ENCODE peak calls at places on chromosomes 11 and 22, in seven cellular contexts. R is PC-3, E is gastrocnemius medialis, F is mucosa of descending colon, M is A549, D is tibial nerve, U is Panc1. X is an unnamed sample.

GRCh38 chr22:33917744-33918406 is 2.4 kb downstream of the LARGE1 start:
- DNase-seq in R (no peak), E (no peak), F (no peak), M (peak; percentile 26), D (no peak), U (no peak), X (no peak)

GRCh38 chr22:49632199-49633009 is 195.3 kb downstream of the BRD1 start:
- DNase-seq in R (peak; percentile 73), E (peak; percentile 11), F (peak; percentile 61), M (peak; percentile 55), D (peak; percentile 26), U (no peak), X (peak; percentile 34)

GRCh38 chr22:36453855-36454378 is 27.5 kb downstream of the TXN2 start:
- DNase-seq in R (no peak), E (no peak), F (peak; percentile 66), M (no peak), D (no peak), U (no peak), X (no peak)

GRCh38 chr11:3109921-3110706 is 52.9 kb upstream of the CARS1 start:
- DNase-seq in R (peak; percentile 61), E (peak; percentile 39), F (peak; percentile 65), M (peak; percentile 36), D (no peak), U (no peak), X (peak; percentile 61)

GRCh38 chr11:126890561-126890960 is 110.0 kb downstream of the KIRREL3 start:
- DNase-seq in R (no peak), E (no peak), F (no peak), M (no peak), D (no peak), U (no peak), X (no peak)

GRCh38 chr11:8022876-8023275 is 35.7 kb downstream of the EIF3F start:
- DNase-seq in R (no peak), E (no peak), F (no peak), M (no peak), D (no peak), U (no peak), X (no peak)

GRCh38 chr11:131579932-131580387 is 209.5 kb downstream of the NTM start:
- DNase-seq in R (peak; percentile 30), E (no peak), F (no peak), M (peak; percentile 12), D (peak; percentile 8), U (no peak), X (no peak)

GRCh38 chr11:73396251-73396930 is 20.2 kb downstream of the RELT start:
- DNase-seq in R (no peak), E (no peak), F (peak; percentile 13), M (no peak), D (no peak), U (no peak), X (no peak)

GRCh38 chr11:79431535-79431934 is 9.3 kb downstream of the TENM4 start:
- DNase-seq in R (peak; percentile 33), E (no peak), F (no peak), M (no peak), D (no peak), U (no peak), X (no peak)

GRCh38 chr11:106763516-106763915 is 254.8 kb downstream of the GUCY1A2 start:
- DNase-seq in R (no peak), E (no peak), F (no peak), M (no peak), D (no peak), U (no peak), X (no peak)

GRCh38 chr22:44030702-44031082 is 6.6 kb downstream of the PARVB start:
- DNase-seq in R (no peak), E (no peak), F (no peak), M (no peak), D (no peak), U (no peak), X (no peak)

GRCh38 chr22:44031111-44031963 is 7.2 kb downstream of the PARVB start:
- DNase-seq in R (no peak), E (no peak), F (no peak), M (no peak), D (no peak), U (no peak), X (no peak)

GRCh38 chr22:44029069-44029468 is 5.0 kb downstream of the PARVB start:
- DNase-seq in R (no peak), E (peak; percentile 67), F (no peak), M (no peak), D (no peak), U (no peak), X (no peak)

GRCh38 chr22:44032126-44032730 is 8.1 kb downstream of the PARVB start:
- DNase-seq in R (no peak), E (peak; percentile 71), F (no peak), M (no peak), D (no peak), U (no peak), X (no peak)

DNA sequence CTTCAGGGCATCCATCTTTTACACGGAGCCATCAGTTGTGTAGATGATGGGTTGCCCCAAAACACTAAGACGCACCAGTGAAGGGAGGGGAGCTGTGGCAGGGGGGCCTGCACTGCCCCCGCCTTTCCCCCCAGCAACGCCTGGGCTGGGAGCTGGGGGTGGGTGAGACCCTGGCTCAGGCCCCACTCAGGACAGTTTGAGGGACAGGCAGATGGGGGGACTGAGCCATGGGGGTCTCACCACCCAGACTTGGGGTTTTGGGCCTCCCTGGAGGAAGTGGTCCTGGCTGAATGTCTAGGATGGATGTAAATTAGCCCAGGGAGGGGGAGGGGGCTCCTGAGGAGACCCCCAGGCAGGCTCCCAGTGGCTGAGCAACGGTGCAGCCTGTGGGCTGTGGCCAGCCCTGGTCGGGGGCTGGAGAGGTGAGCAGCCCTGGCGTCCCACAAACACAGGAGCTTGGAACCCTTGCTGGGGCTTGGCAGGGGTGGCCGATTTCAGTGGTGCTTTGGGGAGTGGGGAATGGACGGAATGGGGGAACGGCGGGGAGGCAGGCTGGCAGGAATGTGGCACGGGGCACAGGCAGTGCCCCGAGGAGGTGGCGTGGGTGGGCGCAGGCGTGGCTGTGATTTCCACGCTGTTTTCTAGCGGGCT is 6.1 kb downstream of the PARVB start:
- DNase-seq in R (no peak), E (no peak), F (no peak), M (no peak), D (no peak), U (no peak), X (no peak)
- H3K4me1 ChIP-seq in R (peaks cover 2% of the 10 kb centered on the region), E (peaks cover 91% of the 10 kb centered on the region), F (no peaks in the 10 kb centered on the region), M (peaks cover 12% of the 10 kb centered on the region), D (peaks cover 7% of the 10 kb centered on the region), U (peaks cover 10% of the 10 kb centered on the region), X (peaks cover 68% of the 10 kb centered on the region)

DNA sequence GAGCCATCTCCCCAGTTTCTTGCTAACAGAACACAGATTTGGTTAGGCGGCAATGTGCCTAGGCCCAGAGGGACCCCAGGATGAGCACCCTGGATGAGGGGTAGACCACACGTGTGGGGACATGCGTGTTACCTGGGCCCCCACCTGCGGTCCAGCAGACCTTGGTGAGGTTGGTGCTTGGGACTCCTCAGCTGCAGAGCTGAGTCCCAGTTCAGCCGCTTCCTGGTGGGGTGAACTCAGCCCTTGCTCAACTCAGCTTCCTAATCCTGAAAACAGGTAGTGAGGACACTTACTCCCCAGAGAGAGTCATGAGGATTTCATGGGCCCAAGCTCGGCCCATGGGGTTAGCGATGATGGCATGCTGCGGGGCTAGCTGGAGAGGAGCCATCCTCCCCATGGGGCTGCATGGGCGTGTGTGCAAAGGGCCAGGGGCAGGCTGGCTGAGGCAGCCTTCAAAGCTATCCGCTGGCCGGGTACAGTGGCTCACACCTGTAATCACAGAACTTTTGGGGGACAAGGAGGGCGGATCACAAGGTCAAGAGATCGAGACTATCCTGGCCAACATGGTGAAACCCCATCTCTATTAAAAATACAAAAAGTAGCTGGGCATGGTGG is 46.9 kb upstream of the SHISAL1 start:
- DNase-seq in R (no peak), E (no peak), F (peak; percentile 10), M (no peak), D (no peak), U (no peak), X (no peak)
- H3K4me1 ChIP-seq in R (peaks cover 48% of the 10 kb centered on the region), E (peaks cover 18% of the 10 kb centered on the region), F (no peaks in the 10 kb centered on the region), M (peaks cover 49% of the 10 kb centered on the region), D (no peaks in the 10 kb centered on the region), U (peaks cover 8% of the 10 kb centered on the region), X (peaks cover 15% of the 10 kb centered on the region)

GRCh38 chr22:48099251-48099650 is 1336.8 kb downstream of the TBC1D22A start:
- DNase-seq in R (no peak), E (no peak), F (no peak), M (no peak), D (no peak), U (no peak), X (no peak)

GRCh38 chr22:48098936-48099245 is 1336.4 kb downstream of the TBC1D22A start:
- DNase-seq in R (no peak), E (no peak), F (no peak), M (no peak), D (no peak), U (no peak), X (no peak)

GRCh38 chr22:48100685-48101417 is 1338.4 kb downstream of the TBC1D22A start:
- DNase-seq in R (no peak), E (no peak), F (no peak), M (no peak), D (no peak), U (no peak), X (peak; percentile 41)

GRCh38 chr22:48098243-48098935 is 1335.9 kb downstream of the TBC1D22A start:
- DNase-seq in R (no peak), E (no peak), F (no peak), M (no peak), D (no peak), U (no peak), X (no peak)

DNA sequence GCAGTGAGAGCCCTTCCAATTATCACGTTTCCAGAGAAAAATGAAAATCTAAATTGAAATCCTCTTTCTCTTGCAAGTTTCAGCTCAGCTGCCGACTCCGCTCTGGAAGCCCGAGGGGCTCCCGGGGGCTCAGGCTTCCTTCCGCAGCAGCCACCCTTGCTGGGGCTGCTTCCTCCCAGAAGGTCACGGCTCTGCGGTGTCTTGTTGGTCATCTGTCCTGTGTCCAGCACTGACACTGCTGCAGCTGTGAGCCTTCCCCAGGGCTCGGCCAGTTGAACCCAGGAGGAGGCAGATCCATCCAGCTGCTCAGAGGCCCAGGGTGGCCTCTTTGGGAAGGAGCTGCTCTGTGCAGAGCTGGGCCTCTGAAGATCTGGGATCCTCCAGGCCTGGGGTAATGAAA is 1337.2 kb downstream of the TBC1D22A start:
- DNase-seq in R (no peak), E (no peak), F (no peak), M (no peak), D (no peak), U (no peak), X (peak; percentile 40)
- H3K4me1 ChIP-seq in R (no peaks in the 10 kb centered on the region), E (no peaks in the 10 kb centered on the region), F (no peaks in the 10 kb centered on the region), M (no peaks in the 10 kb centered on the region), D (no peaks in the 10 kb centered on the region), U (no peaks in the 10 kb centered on the region), X (no peaks in the 10 kb centered on the region)

DNA sequence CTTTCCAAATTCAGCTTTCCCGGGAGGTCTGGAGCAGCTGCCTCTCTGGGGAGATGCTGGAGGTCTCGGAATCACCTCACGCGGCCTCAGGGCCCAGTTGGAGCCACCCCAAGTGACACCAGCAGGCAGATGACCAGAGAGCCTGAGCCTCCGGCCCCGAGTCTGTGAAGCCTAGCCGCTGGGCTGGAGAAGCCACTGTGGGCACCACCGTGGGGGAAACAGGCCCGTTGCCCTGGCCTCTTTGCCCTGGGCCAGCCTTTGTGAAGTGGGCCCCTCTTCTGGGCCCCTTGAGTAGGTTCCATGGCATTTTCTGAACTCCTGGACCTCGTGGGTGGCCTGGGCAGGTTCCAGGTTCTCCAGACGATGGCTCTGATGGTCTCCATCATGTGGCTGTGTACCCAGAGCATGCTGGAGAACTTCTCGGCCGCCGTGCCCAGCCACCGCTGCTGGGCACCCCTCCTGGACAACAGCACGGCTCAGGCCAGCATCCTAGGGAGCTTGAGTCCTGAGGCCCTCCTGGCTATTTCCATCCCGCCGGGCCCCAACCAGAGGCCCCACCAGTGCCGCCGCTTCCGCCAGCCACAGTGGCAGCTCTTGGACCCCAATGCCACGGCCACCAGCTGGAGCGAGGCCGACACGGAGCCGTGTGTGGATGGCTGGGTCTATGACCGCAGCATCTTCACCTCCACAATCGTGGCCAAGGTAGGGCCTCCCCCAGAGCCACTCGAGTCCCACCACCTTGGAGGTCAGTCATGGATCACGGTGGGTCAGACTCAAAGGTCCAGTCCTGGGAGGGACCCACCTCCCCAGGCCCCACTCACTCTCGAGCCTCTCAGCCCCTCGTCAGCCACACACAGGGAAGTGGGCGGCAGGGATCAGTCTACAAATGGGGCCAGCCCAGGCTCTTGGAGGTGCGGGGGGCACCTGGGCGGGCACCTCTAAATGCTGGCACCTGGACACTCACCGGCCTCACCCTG is 525 bp downstream of the SLC22A12 start:
- DNase-seq in R (no peak), E (no peak), F (peak; percentile 8), M (no peak), D (no peak), U (no peak), X (no peak)
- H3K4me1 ChIP-seq in R (no peaks in the 10 kb centered on the region), E (no peaks in the 10 kb centered on the region), F (no peaks in the 10 kb centered on the region), M (no peaks in the 10 kb centered on the region), D (no peaks in the 10 kb centered on the region), U (no peaks in the 10 kb centered on the region), X (no peaks in the 10 kb centered on the region)

X was measured in upper lobe of left lung.